ENCODE peak calls at places on chromosomes 6 and 20, in four cellular contexts. C is MM.1S, N is body of pancreas, T is Peyer's patch. D is an unnamed sample. For H3K4me1, the result is how much of the 10 kb centered on the place peaks cover.

GRCh38 chr6:17653198-17653881 is 53.2 kb downstream of the FAM8A1 start:
- DNase-seq in C (no peak), N (no peak), T (no peak), D (no peak)

GRCh38 chr20:50274570-50275430 is 84.2 kb downstream of the CEBPB start:
- DNase-seq in C (no peak), N (peak), T (no peak), D (no peak)

GRCh38 chr6:55319961-55320690 is 7.1 kb upstream of the GFRAL start:
- DNase-seq in C (no peak), N (no peak), T (no peak), D (no peak)

GRCh38 chr20:19426356-19426755 is 213.9 kb downstream of the SLC24A3 start:
- DNase-seq in C (no peak), N (no peak), T (no peak), D (no peak)

GRCh38 chr20:58592076-58592695 is 58.9 kb upstream of the STX16 start:
- DNase-seq in C (no peak), N (no peak), T (no peak), D (no peak)

GRCh38 chr20:62427172-62428007 is at the start of gene RBBP8NL:
- DNase-seq in C (no peak), N (peak), T (no peak), D (no peak)

GRCh38 chr20:11103866-11104265 is 430.1 kb upstream of the JAG1 start:
- DNase-seq in C (no peak), N (no peak), T (no peak), D (no peak)

GRCh38 chr6:49110876-49111275 is 352.2 kb downstream of the MMUT start:
- DNase-seq in C (no peak), N (no peak), T (no peak), D (no peak)

GRCh38 chr6:158991017-158991723 is 8.8 kb downstream of the RSPH3 start:
- DNase-seq in C (no peak), N (no peak), T (no peak), D (no peak)

GRCh38 chr6:75283907-75284284 is 696 bp downstream of the TMEM30A start:
- DNase-seq in C (no peak), N (no peak), T (peak), D (no peak)
- H3K4me3 ChIP-seq in C (peak), N (peak), T (peak), D (peak)

GRCh38 chr20:4808872-4809271 is 87.2 kb downstream of the PRND start:
- DNase-seq in C (no peak), N (no peak), T (no peak), D (no peak)
- H3K4me1 ChIP-seq in C (under half), N (under half), T (under half), D (under half)

GRCh38 chr20:38726849-38727601 is 2.7 kb downstream of the SLC32A1 start:
- DNase-seq in C (no peak), N (peak), T (no peak), D (no peak)
- H3K4me3 ChIP-seq in C (no peak), N (no peak), T (no peak), D (no peak)

DNA sequence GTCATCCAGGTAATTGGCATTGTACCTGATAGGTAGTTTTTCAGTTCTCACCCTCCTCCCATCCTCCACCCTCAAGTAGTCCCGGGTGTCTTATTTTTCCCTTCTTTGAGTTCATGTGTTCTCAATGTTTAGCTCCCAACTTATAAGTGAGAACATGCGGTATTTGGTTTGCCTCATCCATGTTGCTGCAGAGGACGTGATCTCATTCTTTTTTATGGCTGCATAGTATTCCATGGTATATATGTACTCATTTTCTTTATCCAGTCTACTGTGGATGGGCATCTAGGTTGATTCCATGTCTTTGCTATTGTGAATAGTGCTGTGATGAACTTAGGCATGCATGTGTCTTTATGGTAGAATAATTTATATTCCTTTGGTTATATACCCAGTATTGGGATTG is 45.8 kb downstream of the RPRD1B start:
- DNase-seq in C (no peak), N (no peak), T (no peak), D (no peak)
- H3K4me1 ChIP-seq in C (under half), N (under half), T (under half), D (under half)

GRCh38 chr6:35343835-35344550 is 1.6 kb downstream of the PPARD start:
- DNase-seq in C (no peak), N (no peak), T (no peak), D (no peak)
- H3K4me3 ChIP-seq in C (no peak), N (no peak), T (peak), D (peak)